ENCODE peak calls at places on chromosomes 3 and 15, in eight cellular contexts. Z is GM23338, V is PC-3, I is type B pancreatic cell, F is WERI-Rb-1, T is GM12865, K is brain microvascular endothelial cell, B is MM.1S. X is an unnamed sample.

GRCh38 chr15:40266828-40267304 is 16.0 kb downstream of the ANKRD63 start:
- DNase-seq in Z (no peak), V (peak), I (no peak), F (no peak), T (no peak), K (peak), B (no peak), X (no peak)

GRCh38 chr15:29821416-29822099 is 710 bp downstream of the TJP1 start:
- DNase-seq in Z (peak), V (peak), I (peak), F (peak), T (peak), K (peak), B (peak), X (peak)

GRCh38 chr3:121916189-121916588 is 22.0 kb downstream of the SLC15A2 start:
- DNase-seq in Z (no peak), V (peak), I (no peak), F (no peak), T (no peak), K (no peak), B (no peak), X (no peak)

GRCh38 chr3:72338082-72338941 is 509.9 kb downstream of the SHQ1 start:
- DNase-seq in Z (no peak), V (peak), I (no peak), F (no peak), T (no peak), K (peak), B (no peak), X (no peak)

GRCh38 chr3:135688003-135688402 is 277.5 kb upstream of the PPP2R3A start:
- DNase-seq in Z (no peak), V (no peak), I (no peak), F (no peak), T (no peak), K (no peak), B (no peak), X (no peak)

GRCh38 chr3:124281453-124282316 is 289.8 kb upstream of the ROPN1 start:
- DNase-seq in Z (peak), V (peak), I (no peak), F (peak), T (peak), K (peak), B (peak), X (peak)

GRCh38 chr3:151377768-151378385 is 6.7 kb downstream of the P2RY12 start:
- DNase-seq in Z (no peak), V (no peak), I (no peak), F (no peak), T (peak), K (no peak), B (peak), X (peak)

GRCh38 chr15:95946241-95946640 is 384.3 kb upstream of the NR2F2 start:
- DNase-seq in Z (no peak), V (no peak), I (no peak), F (no peak), T (no peak), K (no peak), B (no peak), X (no peak)

GRCh38 chr3:72444642-72445223 is 403.5 kb downstream of the SHQ1 start:
- DNase-seq in Z (no peak), V (no peak), I (no peak), F (no peak), T (peak), K (no peak), B (peak), X (no peak)

GRCh38 chr3:189773056-189773455 is 141.9 kb downstream of the TP63 start:
- DNase-seq in Z (no peak), V (peak), I (no peak), F (no peak), T (no peak), K (no peak), B (no peak), X (no peak)

GRCh38 chr3:79534732-79535131 is 233.1 kb downstream of the ROBO1 start:
- DNase-seq in Z (no peak), V (peak), I (no peak), F (no peak), T (no peak), K (peak), B (peak), X (no peak)

GRCh38 chr3:139540686-139541085 is 1.1 kb upstream of the RBP1 start:
- DNase-seq in Z (no peak), V (no peak), I (no peak), F (no peak), T (no peak), K (no peak), B (no peak), X (no peak)

GRCh38 chr15:96551196-96551595 is 220.7 kb downstream of the NR2F2 start:
- DNase-seq in Z (no peak), V (no peak), I (no peak), F (no peak), T (no peak), K (no peak), B (no peak), X (no peak)

GRCh38 chr3:73547427-73548036 is 77.2 kb downstream of the PDZRN3 start:
- DNase-seq in Z (peak), V (no peak), I (no peak), F (no peak), T (no peak), K (peak), B (no peak), X (no peak)

GRCh38 chr3:105222568-105223093 is 144.1 kb upstream of the ALCAM start:
- DNase-seq in Z (peak), V (peak), I (no peak), F (no peak), T (no peak), K (no peak), B (no peak), X (no peak)

GRCh38 chr15:80159811-80160569 is 7.2 kb downstream of the FAH start:
- DNase-seq in Z (no peak), V (no peak), I (no peak), F (no peak), T (no peak), K (no peak), B (no peak), X (peak)

GRCh38 chr3:71083726-71084131 is 499.8 kb downstream of the FOXP1 start:
- DNase-seq in Z (no peak), V (no peak), I (no peak), F (no peak), T (peak), K (no peak), B (peak), X (peak)

GRCh38 chr3:37990527-37990926 is at the start of gene VILL:
- DNase-seq in Z (no peak), V (peak), I (no peak), F (no peak), T (no peak), K (no peak), B (no peak), X (no peak)

GRCh38 chr3:123700791-123701712 is 116.2 kb upstream of the HACD2 start:
- DNase-seq in Z (no peak), V (no peak), I (no peak), F (no peak), T (no peak), K (no peak), B (no peak), X (no peak)

GRCh38 chr15:39887832-39888231 is 32.2 kb downstream of the GPR176 start:
- DNase-seq in Z (peak), V (peak), I (no peak), F (no peak), T (peak), K (peak), B (no peak), X (no peak)

GRCh38 chr3:79937567-79937966 is 169.8 kb upstream of the ROBO1 start:
- DNase-seq in Z (peak), V (peak), I (no peak), F (no peak), T (no peak), K (peak), B (no peak), X (no peak)

GRCh38 chr3:101725192-101725889 is 927 bp downstream of the CEP97 start:
- DNase-seq in Z (peak), V (peak), I (no peak), F (peak), T (peak), K (no peak), B (peak), X (no peak)

GRCh38 chr3:133437391-133438093 is 37.7 kb downstream of the BFSP2 start:
- DNase-seq in Z (peak), V (no peak), I (no peak), F (no peak), T (no peak), K (no peak), B (no peak), X (no peak)
- TF ChIP-seq CTCF in Z (peak), V (peak), I (no peak), F (no peak), T (no peak), K (peak), B (peak), X (no peak)

GRCh38 chr15:64099379-64099778 is 3.6 kb downstream of the SNX1 start:
- DNase-seq in Z (no peak), V (no peak), I (no peak), F (no peak), T (no peak), K (no peak), B (no peak), X (no peak)

GRCh38 chr15:64095431-64095794 is 369 bp upstream of the SNX1 start:
- DNase-seq in Z (no peak), V (no peak), I (no peak), F (no peak), T (no peak), K (no peak), B (no peak), X (no peak)

GRCh38 chr15:64093627-64094417 is at the start of gene CIAO2A:
- DNase-seq in Z (peak), V (peak), I (peak), F (peak), T (peak), K (peak), B (peak), X (peak)

GRCh38 chr15:64095795-64096485 is at the start of gene SNX1:
- DNase-seq in Z (peak), V (peak), I (peak), F (peak), T (peak), K (peak), B (peak), X (peak)

DNA sequence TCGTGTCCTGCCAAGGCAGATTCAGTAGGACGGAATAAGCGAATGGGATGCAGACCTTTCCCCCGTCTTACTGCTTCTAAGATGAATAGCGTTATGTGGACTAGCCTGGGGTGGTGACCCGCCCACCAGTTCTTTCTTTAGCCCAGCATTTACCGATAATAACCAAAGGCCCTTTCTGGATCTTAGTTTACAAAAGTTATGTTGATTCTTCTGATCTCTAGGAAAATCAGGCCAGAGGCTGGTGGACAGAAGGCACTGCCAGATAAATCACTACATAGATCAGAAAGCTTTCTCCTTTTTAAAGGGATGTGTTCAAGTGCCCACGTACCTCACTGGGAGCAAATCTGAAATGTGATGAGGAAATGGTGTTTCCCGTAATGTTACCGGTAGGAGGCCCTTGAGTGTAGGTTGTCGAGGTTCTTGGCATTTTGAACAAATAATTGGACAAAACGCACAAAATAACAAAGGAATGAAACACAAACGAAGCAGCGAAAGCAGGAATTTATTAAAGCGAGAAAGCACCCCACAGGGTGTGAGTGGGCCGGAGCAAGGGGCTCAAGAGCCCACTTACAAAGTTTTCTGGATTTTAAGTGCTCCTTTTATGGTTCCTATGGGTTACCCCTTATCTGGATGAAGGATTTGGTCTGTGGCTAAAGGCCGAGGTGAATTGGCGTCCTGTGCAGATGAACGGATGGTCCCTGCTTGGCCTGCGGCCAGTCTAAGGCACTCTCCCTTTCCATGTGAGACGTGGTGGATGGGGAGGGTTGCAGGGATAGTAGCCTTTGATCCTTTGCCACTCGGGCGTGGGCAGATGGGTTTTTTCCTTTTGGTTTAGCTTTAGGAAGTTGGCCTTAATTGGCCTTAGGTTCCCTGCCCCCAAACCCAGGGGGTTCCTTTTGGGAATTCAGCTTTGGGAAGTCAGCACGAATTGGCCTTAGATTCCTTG is 977 bp downstream of the SNX1 start:
- DNase-seq in Z (peak), V (peak), I (no peak), F (no peak), T (peak), K (peak), B (peak), X (no peak)
- TF ChIP-seq CTCF in Z (no peak), V (peak), I (peak), F (no peak), T (no peak), K (peak), B (peak), X (no peak)

DNA sequence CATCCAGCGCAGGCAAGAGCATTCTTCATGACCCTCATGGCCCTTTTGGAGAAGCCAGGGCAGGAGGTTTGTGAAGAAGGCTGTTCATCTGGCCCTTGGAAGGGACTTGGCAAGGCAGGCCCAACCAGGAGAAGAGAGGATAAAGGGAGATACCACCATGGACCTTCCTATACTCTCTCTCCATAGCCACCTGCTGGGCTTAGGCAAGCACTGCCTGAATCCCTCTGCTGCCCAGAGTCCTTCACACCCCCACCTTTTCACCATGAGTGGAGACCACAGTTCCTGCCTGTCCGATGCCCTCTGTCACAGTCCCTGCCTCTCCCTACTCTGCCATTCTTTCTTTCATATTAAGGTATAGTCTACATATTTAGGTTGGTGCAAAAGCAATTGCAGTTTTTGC is 10.6 kb upstream of the SFMBT1 start:
- DNase-seq in Z (peak), V (peak), I (no peak), F (peak), T (peak), K (no peak), B (no peak), X (no peak)
- TF ChIP-seq CTCF in Z (peak), V (peak), I (peak), F (peak), T (peak), K (peak), B (peak), X (peak)

GRCh38 chr3:184693011-184693975 is 18.6 kb downstream of the MAGEF1 start:
- DNase-seq in Z (no peak), V (no peak), I (no peak), F (peak), T (no peak), K (no peak), B (no peak), X (no peak)
- TF ChIP-seq CTCF in Z (no peak), V (no peak), I (no peak), F (peak), T (no peak), K (peak), B (no peak), X (no peak)

DNA sequence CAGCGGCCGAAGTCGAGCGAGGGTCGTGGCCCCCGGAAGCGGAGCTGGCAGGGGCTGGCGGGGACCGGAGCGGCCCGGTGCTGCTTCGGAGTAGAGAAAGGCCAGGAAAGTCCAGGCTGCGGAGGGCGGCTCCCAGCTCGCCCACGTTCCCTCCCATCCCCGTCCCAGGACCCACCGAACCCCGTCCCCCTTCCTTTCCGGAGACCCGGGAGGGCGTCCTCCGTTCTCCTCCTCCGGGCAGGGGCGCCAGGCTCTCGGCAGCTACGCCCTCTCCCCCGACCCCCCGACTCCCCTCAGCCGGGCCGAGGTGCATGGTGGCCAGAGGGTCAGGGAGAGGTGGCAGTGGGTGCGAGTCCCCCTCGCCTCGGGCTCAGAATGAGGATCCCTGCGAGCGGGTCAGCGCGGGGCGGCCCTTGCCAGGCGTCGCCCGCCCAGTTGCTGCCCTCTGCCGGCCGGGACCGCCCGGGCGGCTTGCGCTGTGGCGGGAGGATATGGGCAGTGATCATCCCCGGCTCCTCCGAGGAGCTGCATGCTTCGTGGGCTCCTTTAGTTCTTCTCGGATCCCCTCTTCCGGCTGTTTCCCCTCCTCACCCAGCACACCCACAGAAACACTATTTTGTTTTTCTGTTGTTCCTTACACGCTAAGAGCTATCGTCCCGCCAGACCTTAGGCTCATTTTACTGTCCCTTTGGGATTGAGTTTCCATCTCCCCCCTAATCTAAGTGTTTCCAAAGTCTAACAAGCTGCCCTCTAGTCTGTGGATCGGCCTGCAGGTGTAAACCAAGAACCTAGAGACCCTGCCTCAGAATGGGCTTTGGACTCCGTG is 744 bp upstream of the ALDH1A2 start:
- DNase-seq in Z (peak), V (peak), I (peak), F (peak), T (peak), K (peak), B (peak), X (peak)
- TF ChIP-seq CTCF in Z (peak), V (peak), I (peak), F (peak), T (peak), K (peak), B (peak), X (peak)

GRCh38 chr3:32873491-32874130 is 55.8 kb downstream of the TRIM71 start:
- DNase-seq in Z (no peak), V (no peak), I (no peak), F (no peak), T (peak), K (no peak), B (no peak), X (no peak)
- TF ChIP-seq CTCF in Z (peak), V (peak), I (no peak), F (peak), T (peak), K (no peak), B (peak), X (no peak)

GRCh38 chr3:159620281-159620680 is 368.4 kb upstream of the IL12A start:
- DNase-seq in Z (no peak), V (no peak), I (no peak), F (no peak), T (no peak), K (no peak), B (no peak), X (no peak)

GRCh38 chr3:159619341-159619885 is 369.2 kb upstream of the IL12A start:
- DNase-seq in Z (no peak), V (peak), I (no peak), F (peak), T (no peak), K (peak), B (no peak), X (no peak)

GRCh38 chr3:159620873-159621272 is 367.8 kb upstream of the IL12A start:
- DNase-seq in Z (no peak), V (peak), I (no peak), F (no peak), T (no peak), K (peak), B (no peak), X (no peak)

DNA sequence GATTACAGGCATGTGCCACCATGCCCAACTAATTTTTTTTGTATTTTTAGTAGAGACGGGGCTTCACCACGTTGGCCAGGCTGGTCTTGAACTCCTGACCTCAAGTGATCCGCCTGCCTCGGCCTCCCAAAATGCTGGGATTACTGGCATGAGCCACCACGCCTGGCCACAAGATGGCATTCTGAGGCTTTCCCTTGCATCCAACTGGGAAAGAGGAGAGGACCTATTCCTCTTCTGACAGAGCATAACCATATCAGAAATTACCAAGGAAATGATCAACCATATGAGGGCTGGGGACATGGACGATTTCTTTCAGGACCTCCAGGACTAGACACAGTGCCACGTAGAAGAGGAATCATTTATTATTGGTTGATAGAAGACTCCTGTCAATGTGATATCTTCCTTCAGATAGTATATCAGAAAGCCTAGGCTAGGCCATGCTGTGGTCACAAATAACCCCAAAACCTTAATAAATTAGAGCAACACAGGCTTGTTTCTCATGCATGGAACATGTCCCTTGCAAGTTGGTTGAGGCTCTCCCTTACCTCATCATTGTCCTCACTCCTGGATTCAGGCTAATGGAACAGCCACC is 372.3 kb upstream of the IL12A start:
- DNase-seq in Z (peak), V (peak), I (no peak), F (peak), T (no peak), K (peak), B (no peak), X (no peak)
- TF ChIP-seq CTCF in Z (peak), V (peak), I (peak), F (peak), T (no peak), K (peak), B (no peak), X (no peak)

X was measured in GM10248.